ENCODE peak calls at places on chromosome 5, in six cellular contexts. K, B, E, M, W and C are unnamed samples.

GRCh38 chr5:167658890-167659289 is 632.6 kb upstream of the WWC1 start:
- DNase-seq in K (peak), B (no peak), E (no peak), M (no peak), W (no peak), C (no peak)

GRCh38 chr5:104247260-104247659 is 684.7 kb upstream of the NUDT12 start:
- DNase-seq in K (no peak), B (no peak), E (no peak), M (no peak), W (no peak), C (no peak)

GRCh38 chr5:38379360-38379827 is 121.0 kb downstream of the EGFLAM start:
- DNase-seq in K (no peak), B (no peak), E (peak), M (no peak), W (peak), C (no peak)

GRCh38 chr5:126615286-126615685 is 14.5 kb downstream of the PHAX start:
- DNase-seq in K (no peak), B (no peak), E (no peak), M (no peak), W (no peak), C (no peak)

GRCh38 chr5:33238826-33239670 is 201.7 kb upstream of the TARS1 start:
- DNase-seq in K (no peak), B (no peak), E (no peak), M (no peak), W (no peak), C (no peak)

GRCh38 chr5:139403418-139403786 is 487 bp downstream of the SPATA24 start:
- DNase-seq in K (no peak), B (no peak), E (peak), M (no peak), W (no peak), C (no peak)

GRCh38 chr5:176743828-176744583 is 66.4 kb upstream of the UNC5A start:
- DNase-seq in K (no peak), B (no peak), E (peak), M (no peak), W (no peak), C (no peak)

GRCh38 chr5:84642795-84643194 is 258.1 kb upstream of the EDIL3 start:
- DNase-seq in K (no peak), B (no peak), E (no peak), M (no peak), W (no peak), C (peak)

GRCh38 chr5:172834570-172835245 is 657 bp downstream of the ERGIC1 start:
- DNase-seq in K (peak), B (no peak), E (peak), M (no peak), W (peak), C (no peak)

GRCh38 chr5:113031132-113031531 is 54.5 kb downstream of the DCP2 start:
- DNase-seq in K (no peak), B (no peak), E (no peak), M (no peak), W (no peak), C (no peak)

GRCh38 chr5:36730537-36731216 is 124.3 kb downstream of the SLC1A3 start:
- DNase-seq in K (no peak), B (no peak), E (no peak), M (no peak), W (no peak), C (no peak)

GRCh38 chr5:95843733-95844223 is 21.3 kb upstream of the GLRX start:
- DNase-seq in K (peak), B (no peak), E (no peak), M (no peak), W (no peak), C (peak)

GRCh38 chr5:34026089-34026761 is 16.8 kb downstream of the C1QTNF3 start:
- DNase-seq in K (no peak), B (no peak), E (no peak), M (no peak), W (no peak), C (no peak)

GRCh38 chr5:74465724-74466123 is 174.8 kb downstream of the ENC1 start:
- DNase-seq in K (no peak), B (no peak), E (no peak), M (no peak), W (no peak), C (no peak)

GRCh38 chr5:64074533-64074932 is 91.1 kb upstream of the RNF180 start:
- DNase-seq in K (peak), B (peak), E (peak), M (no peak), W (peak), C (no peak)

GRCh38 chr5:127492854-127493738 is 24.3 kb upstream of the PRRC1 start:
- DNase-seq in K (peak), B (peak), E (peak), M (no peak), W (peak), C (peak)

GRCh38 chr5:58649716-58650115 is 66.8 kb downstream of the RAB3C start:
- DNase-seq in K (no peak), B (no peak), E (no peak), M (no peak), W (no peak), C (no peak)

GRCh38 chr5:2761921-2762488 is 10.5 kb upstream of the IRX2 start:
- DNase-seq in K (peak), B (no peak), E (peak), M (no peak), W (no peak), C (no peak)

GRCh38 chr5:34499001-34499734 is 157.0 kb upstream of the RAI14 start:
- DNase-seq in K (peak), B (no peak), E (no peak), M (no peak), W (peak), C (peak)

GRCh38 chr5:50814541-50814940 is 148.1 kb downstream of the PARP8 start:
- DNase-seq in K (no peak), B (no peak), E (no peak), M (no peak), W (no peak), C (no peak)

GRCh38 chr5:61290815-61291214 is 41.2 kb upstream of the ZSWIM6 start:
- DNase-seq in K (no peak), B (no peak), E (no peak), M (no peak), W (no peak), C (no peak)